ENCODE peak calls at places on chromosome 17, in eight cellular contexts. C is fibroblast of lung; M is OCI-LY7; U is nephron progenitor cell; H is PC-3; J is esophagus squamous epithelium; X is CD8-positive, alpha-beta T cell; R is HFFc6. T is an unnamed sample.

GRCh38 chr17:40417258-40417608 is 463 bp downstream of the TOP2A start:
- DNase-seq in C (no peak), M (peak; percentile 56), U (no peak), H (no peak), J (no peak), X (peak; percentile 8), R (peak; percentile 6), T (no peak)

GRCh38 chr17:5468075-5468473 is 708 bp downstream of the DHX33 start:
- DNase-seq in C (no peak), M (peak; percentile 27), U (no peak), H (no peak), J (no peak), X (no peak), R (no peak), T (no peak)

GRCh38 chr17:77503916-77504651 is 363.3 kb downstream of the SEC14L1 start:
- DNase-seq in C (no peak), M (no peak), U (no peak), H (no peak), J (no peak), X (no peak), R (no peak), T (peak; percentile 22)

GRCh38 chr17:77641718-77642117 is 316.8 kb upstream of the TNRC6C start:
- DNase-seq in C (no peak), M (no peak), U (no peak), H (no peak), J (no peak), X (no peak), R (no peak), T (no peak)

GRCh38 chr17:49881054-49881402 is 33.2 kb upstream of the TAC4 start:
- DNase-seq in C (no peak), M (no peak), U (no peak), H (no peak), J (no peak), X (no peak), R (no peak), T (no peak)

GRCh38 chr17:1714980-1715802 is 5.0 kb upstream of the TLCD2 start:
- DNase-seq in C (peak; percentile 95), M (no peak), U (peak; percentile 56), H (peak; percentile 86), J (no peak), X (peak; percentile 49), R (peak; percentile 93), T (peak; percentile 72)

GRCh38 chr17:59366773-59367656 is 35.6 kb downstream of the YPEL2 start:
- DNase-seq in C (peak; percentile 75), M (no peak), U (no peak), H (peak; percentile 60), J (no peak), X (no peak), R (peak; percentile 57), T (no peak)

GRCh38 chr17:15981646-15982580 is 17.6 kb downstream of the ZSWIM7 start:
- DNase-seq in C (peak; percentile 53), M (no peak), U (no peak), H (peak; percentile 33), J (no peak), X (no peak), R (no peak), T (no peak)

GRCh38 chr17:28188841-28189263 is 130.1 kb upstream of the TMEM97 start:
- DNase-seq in C (peak; percentile 10), M (no peak), U (no peak), H (peak; percentile 3), J (no peak), X (no peak), R (no peak), T (no peak)

GRCh38 chr17:28191018-28191417 is 128.0 kb upstream of the TMEM97 start:
- DNase-seq in C (no peak), M (no peak), U (no peak), H (peak; percentile 17), J (no peak), X (no peak), R (no peak), T (no peak)

GRCh38 chr17:28196637-28197036 is 122.4 kb upstream of the TMEM97 start:
- DNase-seq in C (no peak), M (no peak), U (no peak), H (no peak), J (no peak), X (no peak), R (no peak), T (no peak)

GRCh38 chr17:28189667-28190066 is 129.3 kb upstream of the TMEM97 start:
- DNase-seq in C (no peak), M (no peak), U (no peak), H (no peak), J (no peak), X (no peak), R (no peak), T (no peak)

DNA sequence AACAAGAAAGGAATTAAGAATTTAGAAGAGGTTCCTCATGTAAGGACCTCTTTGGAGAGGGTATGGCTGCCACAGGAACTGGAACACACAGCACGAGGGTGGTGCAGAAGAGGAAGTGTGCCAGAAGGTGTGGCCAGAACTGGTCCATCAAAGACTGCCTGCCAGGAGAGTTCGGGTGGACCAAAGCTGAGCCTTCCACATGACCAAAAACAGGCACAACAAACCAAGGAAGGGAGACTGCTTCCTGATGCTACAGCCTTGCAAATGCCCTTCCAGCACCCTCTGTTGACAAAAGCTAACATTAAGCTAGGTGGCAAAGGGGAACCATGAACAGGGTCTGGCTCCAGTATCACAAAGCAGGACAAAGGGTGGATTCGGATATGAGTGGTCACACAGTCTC is 125.8 kb upstream of the TMEM97 start:
- DNase-seq in C (no peak), M (no peak), U (no peak), H (no peak), J (no peak), X (no peak), R (no peak), T (no peak)
- TF ChIP-seq CTCF in C (no peak), M (no peak), U (no peak), H (no peak), J (no peak), X (no peak), R (no peak), T (no peak)

GRCh38 chr17:17785407-17785806 is 51.4 kb downstream of the SREBF1 start:
- DNase-seq in C (no peak), M (no peak), U (no peak), H (no peak), J (no peak), X (no peak), R (no peak), T (no peak)

GRCh38 chr17:17783121-17783824 is 53.5 kb downstream of the SREBF1 start:
- DNase-seq in C (peak; percentile 21), M (peak; percentile 93), U (peak; percentile 83), H (peak; percentile 57), J (no peak), X (peak; percentile 69), R (no peak), T (peak; percentile 86)

GRCh38 chr17:17782425-17783120 is 54.2 kb downstream of the SREBF1 start:
- DNase-seq in C (no peak), M (peak; percentile 52), U (peak; percentile 68), H (peak; percentile 16), J (no peak), X (no peak), R (no peak), T (peak; percentile 75)

GRCh38 chr17:17783825-17784598 is 52.8 kb downstream of the SREBF1 start:
- DNase-seq in C (peak; percentile 64), M (peak; percentile 89), U (peak; percentile 71), H (no peak), J (no peak), X (peak; percentile 47), R (no peak), T (peak; percentile 78)

DNA sequence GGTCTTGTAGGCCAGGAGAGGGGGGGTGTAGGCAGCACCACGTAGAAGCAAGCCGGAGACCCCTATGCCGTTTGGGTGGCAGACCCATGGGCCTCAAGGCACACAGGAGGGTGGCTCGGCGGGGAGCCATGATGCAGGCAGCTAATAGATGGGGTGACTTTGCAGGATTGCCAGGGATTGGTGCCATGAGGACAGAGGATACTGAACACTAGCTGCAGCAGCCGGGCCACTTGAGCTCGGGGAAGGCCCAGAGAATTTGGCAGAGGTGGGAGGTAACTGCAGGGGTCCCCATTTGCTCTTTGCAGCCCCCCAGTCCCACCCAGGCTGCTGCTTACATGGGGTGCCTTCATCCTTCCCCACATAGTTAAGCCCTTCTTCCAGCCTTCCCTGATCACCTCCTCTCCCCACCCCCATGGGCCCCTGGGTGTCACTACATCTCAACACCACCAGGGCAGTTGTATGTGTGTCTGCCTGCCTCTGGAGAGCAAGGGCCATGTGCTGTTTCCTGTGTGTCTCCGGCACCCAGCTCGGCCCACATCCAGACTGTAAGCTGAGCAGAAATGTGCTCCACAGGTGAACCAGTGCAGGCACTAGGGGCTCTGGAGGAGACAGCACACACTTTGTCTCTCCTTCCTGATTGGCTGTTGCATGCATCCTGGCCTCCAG is 52.1 kb downstream of the SREBF1 start:
- DNase-seq in C (no peak), M (peak; percentile 82), U (no peak), H (peak; percentile 36), J (no peak), X (peak; percentile 56), R (no peak), T (no peak)
- TF ChIP-seq CTCF in C (peak; percentile 24), M (peak; percentile 64), U (no peak), H (peak; percentile 35), J (no peak), X (peak; percentile 25), R (peak; percentile 56), T (peak; percentile 18)

GRCh38 chr17:82647593-82648164 is 565 bp downstream of the WDR45B start:
- DNase-seq in C (no peak), M (peak; percentile 57), U (peak; percentile 60), H (peak; percentile 4), J (no peak), X (peak; percentile 43), R (no peak), T (peak; percentile 36)

GRCh38 chr17:82650723-82651122 is 2.5 kb upstream of the WDR45B start:
- DNase-seq in C (no peak), M (no peak), U (no peak), H (no peak), J (no peak), X (no peak), R (no peak), T (no peak)

GRCh38 chr17:82648761-82649474 is 674 bp upstream of the WDR45B start:
- DNase-seq in C (no peak), M (peak; percentile 77), U (peak; percentile 68), H (peak; percentile 18), J (peak; percentile 38), X (no peak), R (no peak), T (peak; percentile 62)

GRCh38 chr17:82648165-82648668 is at the start of gene WDR45B:
- DNase-seq in C (peak; percentile 98), M (peak; percentile 99), U (peak; percentile 87), H (peak; percentile 96), J (peak; percentile 79), X (peak; percentile 87), R (peak; percentile 95), T (peak; percentile 94)

GRCh38 chr17:82649501-82650261 is 1.4 kb upstream of the WDR45B start:
- DNase-seq in C (no peak), M (no peak), U (no peak), H (no peak), J (no peak), X (no peak), R (no peak), T (no peak)
- TF ChIP-seq CTCF in C (no peak), M (no peak), U (no peak), H (no peak), J (no peak), X (no peak), R (no peak), T (no peak)

GRCh38 chr17:33686171-33686570 is 393.1 kb upstream of the ASIC2 start:
- DNase-seq in C (no peak), M (peak; percentile 9), U (peak; percentile 30), H (no peak), J (no peak), X (no peak), R (no peak), T (peak; percentile 34)

GRCh38 chr17:33689725-33690124 is 396.6 kb upstream of the ASIC2 start:
- DNase-seq in C (no peak), M (no peak), U (no peak), H (peak; percentile 2), J (no peak), X (no peak), R (no peak), T (no peak)

GRCh38 chr17:33687831-33688230 is 394.7 kb upstream of the ASIC2 start:
- DNase-seq in C (no peak), M (no peak), U (no peak), H (no peak), J (no peak), X (no peak), R (no peak), T (no peak)

GRCh38 chr17:33684714-33685113 is 391.6 kb upstream of the ASIC2 start:
- DNase-seq in C (no peak), M (no peak), U (no peak), H (no peak), J (no peak), X (no peak), R (no peak), T (no peak)

GRCh38 chr17:33688771-33689170 is 395.7 kb upstream of the ASIC2 start:
- DNase-seq in C (no peak), M (no peak), U (no peak), H (no peak), J (no peak), X (no peak), R (no peak), T (peak; percentile 27)
- TF ChIP-seq CTCF in C (no peak), M (no peak), U (no peak), H (no peak), J (no peak), X (no peak), R (no peak), T (no peak)

T was measured in glutamatergic neuron.